ENCODE peak calls at places on chromosomes 1 and 21, in four cellular contexts. O is aorta, J is prostate gland, W is LNCaP clone FGC. T is an unnamed sample.

GRCh38 chr1:28458237-28459228 is 47.3 kb upstream of the RCC1 start:
- DNase-seq in W (no peak), O (no peak), J (no peak), T (no peak)

GRCh38 chr1:167418397-167418796 is 99.9 kb downstream of the CD247 start:
- DNase-seq in J (no peak), W (no peak), O (no peak), T (no peak)

GRCh38 chr1:62590970-62591368 is 6.4 kb upstream of the ANGPTL3 start:
- DNase-seq in O (no peak), J (no peak), W (no peak), T (no peak)

GRCh38 chr1:227134686-227135314 is 183.5 kb downstream of the CDC42BPA start:
- DNase-seq in O (no peak), J (no peak), W (no peak), T (no peak)

GRCh38 chr1:202279806-202280205 is 61.9 kb downstream of the UBE2T start:
- DNase-seq in J (no peak), O (no peak), W (no peak), T (no peak)

GRCh38 chr1:52653207-52653849 is 20.4 kb downstream of the SHISAL2A start:
- DNase-seq in J (no peak), O (no peak), W (no peak), T (no peak)

GRCh38 chr21:20802201-20802600 is 196.0 kb upstream of the NCAM2 start:
- DNase-seq in W (no peak), O (no peak), J (no peak), T (no peak)

GRCh38 chr1:86155061-86155806 is 1.3 kb downstream of the COL24A1 start:
- DNase-seq in O (peak), W (no peak), J (no peak), T (no peak)

GRCh38 chr1:115877511-115877910 is 36.6 kb upstream of the NHLH2 start:
- DNase-seq in O (no peak), W (no peak), J (peak), T (no peak)

GRCh38 chr1:94061513-94062443 is 59.2 kb downstream of the ABCA4 start:
- DNase-seq in J (peak), W (no peak), O (peak), T (peak)

GRCh38 chr1:21123287-21123961 is 53.3 kb downstream of the EIF4G3 start:
- DNase-seq in J (no peak), O (no peak), W (no peak), T (no peak)

GRCh38 chr1:172356620-172357019 is 63.9 kb upstream of the C1orf105 start:
- DNase-seq in W (peak), J (peak), O (no peak), T (peak)

GRCh38 chr1:58548381-58548780 is 1.9 kb upstream of the OMA1 start:
- DNase-seq in W (no peak), J (no peak), O (no peak), T (no peak)

GRCh38 chr1:10685851-10686403 is 110.5 kb downstream of the CASZ1 start:
- DNase-seq in W (no peak), O (no peak), J (no peak), T (no peak)

GRCh38 chr1:109623601-109624161 is 4.0 kb downstream of the AMPD2 start:
- DNase-seq in W (no peak), J (no peak), O (no peak), T (no peak)

GRCh38 chr1:30908886-30909777 is 574 bp upstream of the SDC3 start:
- DNase-seq in W (no peak), J (no peak), O (peak), T (no peak)

GRCh38 chr1:7261490-7261889 is 476.2 kb downstream of the CAMTA1 start:
- DNase-seq in J (no peak), O (no peak), W (no peak), T (no peak)

GRCh38 chr1:62905872-62906271 is 121.9 kb downstream of the ATG4C start:
- DNase-seq in O (no peak), W (no peak), J (no peak), T (no peak)

DNA sequence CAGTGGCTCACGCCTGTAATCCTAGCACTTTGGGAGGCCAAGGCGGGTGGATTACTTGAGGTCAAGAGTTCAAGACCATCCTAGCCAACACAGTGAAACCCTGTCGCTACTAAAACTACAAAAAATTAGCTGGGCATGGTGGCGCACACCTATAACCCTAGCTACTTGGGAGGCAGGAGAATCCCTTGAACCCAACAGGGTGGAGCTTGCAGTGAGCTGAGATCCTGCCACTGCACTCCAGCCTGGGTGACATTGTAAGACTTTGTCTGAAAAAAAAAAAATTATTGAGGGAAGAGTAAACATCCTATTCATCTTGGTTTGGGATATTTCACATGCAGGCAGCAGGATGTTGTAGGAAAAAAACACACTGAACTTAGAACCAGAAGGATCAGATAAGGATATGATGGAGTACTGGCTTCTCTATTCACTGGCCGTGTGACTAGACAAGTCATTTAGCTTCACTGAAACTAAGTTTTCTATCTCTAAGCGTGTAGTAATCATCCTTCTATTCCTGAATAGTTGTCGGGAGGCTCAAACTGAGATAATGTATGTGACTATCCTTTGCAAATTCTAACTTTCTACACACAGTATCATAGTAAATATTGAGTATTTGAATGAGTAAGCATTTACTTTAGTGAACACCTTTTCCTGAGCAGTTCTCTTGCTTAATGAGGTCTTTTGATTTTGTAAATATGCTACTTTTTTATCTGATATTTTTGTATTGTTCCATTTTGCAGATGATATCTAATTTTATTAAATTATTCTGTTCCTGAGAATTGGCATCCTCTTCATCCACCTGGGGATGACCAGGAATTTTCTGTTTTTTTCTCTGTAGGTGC is 18.1 kb downstream of the CAP1 start:
- DNase-seq in J (no peak), O (no peak), W (no peak), T (no peak)
- H3K4me3 ChIP-seq in J (no peak), O (no peak), W (no peak), T (no peak)

GRCh38 chr1:241086686-241087085 is 270.3 kb downstream of the RGS7 start:
- DNase-seq in O (no peak), W (no peak), J (no peak), T (no peak)

GRCh38 chr1:241079459-241079858 is 277.5 kb downstream of the RGS7 start:
- DNase-seq in O (no peak), J (no peak), W (no peak), T (no peak)

GRCh38 chr1:241079018-241079417 is 278.0 kb downstream of the RGS7 start:
- DNase-seq in O (no peak), J (no peak), W (no peak), T (no peak)

GRCh38 chr1:241081473-241081872 is 275.5 kb downstream of the RGS7 start:
- DNase-seq in W (no peak), O (no peak), J (no peak), T (peak)

DNA sequence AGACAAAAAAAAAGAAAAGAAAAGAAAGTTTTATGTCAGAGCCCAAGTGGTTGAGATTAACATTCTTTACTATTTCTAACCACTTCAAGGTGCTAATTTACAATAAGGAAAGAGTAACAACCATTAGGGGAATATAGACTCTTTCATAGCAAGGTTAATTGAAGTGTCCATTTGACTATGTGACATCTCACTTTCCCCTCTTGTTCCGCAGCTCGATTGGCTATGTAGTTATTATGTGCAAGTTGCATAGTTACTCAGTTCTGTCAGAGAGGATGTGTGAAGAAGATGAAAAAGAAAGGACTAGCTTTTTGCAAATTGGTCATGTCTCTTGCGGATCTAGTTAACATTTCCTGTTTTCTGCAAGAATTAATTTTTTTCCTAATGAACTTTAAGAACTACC is 273.7 kb downstream of the RGS7 start:
- DNase-seq in J (no peak), O (no peak), W (no peak), T (no peak)
- H3K4me3 ChIP-seq in J (no peak), O (no peak), W (no peak), T (no peak)

GRCh38 chr1:171313319-171313834 is 606 bp upstream of the FMO4 start:
- DNase-seq in J (no peak), O (no peak), W (no peak), T (no peak)
- H3K4me3 ChIP-seq in J (no peak), O (no peak), W (no peak), T (no peak)

GRCh38 chr1:213393860-213394259 is 342.8 kb downstream of the RPS6KC1 start:
- DNase-seq in O (no peak), J (no peak), W (no peak), T (no peak)

GRCh38 chr1:213394837-213395236 is 343.8 kb downstream of the RPS6KC1 start:
- DNase-seq in J (no peak), O (no peak), W (no peak), T (no peak)

GRCh38 chr1:213397638-213398037 is 346.6 kb downstream of the RPS6KC1 start:
- DNase-seq in J (no peak), W (no peak), O (no peak), T (no peak)

GRCh38 chr1:213399695-213400094 is 348.7 kb downstream of the RPS6KC1 start:
- DNase-seq in J (no peak), O (no peak), W (no peak), T (no peak)
- H3K4me3 ChIP-seq in J (no peak), O (no peak), W (no peak), T (no peak)

DNA sequence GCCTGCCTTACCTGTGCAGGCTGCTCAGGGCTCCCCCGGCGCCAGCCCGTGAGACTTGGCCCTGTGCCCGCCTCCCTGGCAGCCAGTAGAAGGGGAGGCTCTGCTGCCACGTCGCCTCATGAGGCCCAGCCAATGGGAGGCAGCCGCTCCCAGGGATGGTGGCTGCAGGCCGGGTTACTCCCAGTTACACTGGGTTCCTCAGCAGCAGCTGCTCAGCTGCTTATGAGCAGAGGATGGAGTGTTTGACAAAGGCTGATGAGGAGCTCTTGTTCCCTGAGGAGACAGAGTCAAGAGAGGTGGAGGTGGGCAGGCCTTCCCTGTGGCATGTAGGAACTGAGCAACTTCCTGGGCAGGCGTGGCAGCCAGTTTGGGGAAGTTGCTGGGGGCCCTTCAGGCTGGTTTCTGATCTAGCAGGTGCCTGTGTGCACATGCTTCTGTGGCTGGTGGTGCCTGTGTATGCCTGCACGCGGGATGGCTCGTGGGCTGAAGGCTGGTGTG is 5.6 kb downstream of the MFSD2A start:
- DNase-seq in W (no peak), O (no peak), J (peak), T (no peak)
- H3K4me3 ChIP-seq in W (no peak), O (no peak), J (no peak), T (no peak)

DNA sequence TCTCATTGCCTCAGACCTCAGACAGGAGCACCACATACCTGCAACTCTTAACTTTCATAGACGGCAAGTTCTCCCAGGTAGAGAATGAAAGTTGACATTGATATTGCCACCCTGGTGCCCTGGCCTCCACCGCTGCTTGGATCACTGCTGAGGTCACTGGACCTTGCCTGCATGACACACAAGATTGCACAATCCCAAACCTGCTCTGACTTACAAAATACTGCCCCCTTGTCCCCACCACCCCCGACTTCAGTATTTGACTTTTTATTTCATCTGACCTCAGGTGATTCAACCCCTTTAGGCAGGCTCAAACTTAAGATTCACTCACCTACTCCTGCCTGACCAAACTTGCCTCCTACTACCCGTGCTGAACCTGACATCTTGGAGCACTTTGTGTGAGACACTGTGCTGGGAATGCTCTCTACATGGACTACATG is 43.1 kb upstream of the S1PR1 start:
- DNase-seq in W (no peak), J (no peak), O (no peak), T (no peak)
- H3K4me3 ChIP-seq in W (no peak), J (no peak), O (no peak), T (no peak)

GRCh38 chr1:8598060-8598724 is 219.2 kb downstream of the RERE start:
- DNase-seq in W (no peak), O (peak), J (peak), T (peak)
- H3K4me3 ChIP-seq in W (no peak), O (no peak), J (no peak), T (no peak)

DNA sequence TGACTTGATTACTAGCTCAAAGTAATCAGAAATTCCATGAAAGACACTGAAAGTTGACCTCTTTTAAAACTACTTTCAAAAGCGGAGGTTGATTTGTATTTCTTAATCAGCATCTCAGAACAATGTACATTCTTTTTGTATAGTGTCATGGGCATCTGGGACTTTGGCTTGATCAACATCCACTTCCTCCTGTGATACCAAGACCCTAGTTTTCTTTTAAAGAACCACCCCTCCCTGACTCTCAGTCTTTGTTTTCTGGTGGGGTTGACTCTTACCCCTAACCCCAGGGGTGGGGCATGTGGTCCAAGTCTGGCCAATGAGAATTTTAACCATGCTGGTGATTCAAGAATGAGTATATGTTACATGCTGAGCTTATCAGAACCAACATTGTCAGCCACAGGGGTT is 21.7 kb upstream of the IRF2BP2 start:
- DNase-seq in J (no peak), O (no peak), W (no peak), T (peak)
- H3K4me3 ChIP-seq in J (no peak), O (no peak), W (no peak), T (no peak)